ENCODE peak calls at places on chromosomes 1 and 21, in eight cellular contexts. Y is NCI-H510A, Q is dermis blood vessel endothelial cell, E is psoas muscle, X is putamen, T is activated T-helper 1 cell treated with Interleukin-2 at 50 U/mL for 16 hours, O is GM03348, R is brain microvascular endothelial cell. U is an unnamed sample.

GRCh38 chr1:153633161-153633746 is 612 bp upstream of the CHTOP start:
- DNase-seq in O (peak), X (no peak), R (no peak), E (no peak), Y (no peak), Q (no peak), T (no peak), U (no peak)

GRCh38 chr1:234309598-234310459 is 63.4 kb upstream of the COA6 start:
- DNase-seq in E (peak), O (peak), Y (peak), T (peak), Q (peak), X (no peak), R (peak), U (peak)

GRCh38 chr1:99645699-99646531 is at the start of gene PALMD:
- DNase-seq in E (peak), R (no peak), X (no peak), O (peak), T (no peak), Y (peak), Q (peak), U (peak)

GRCh38 chr1:170967042-170967910 is 31.9 kb downstream of the MROH9 start:
- DNase-seq in X (peak), Y (peak), R (peak), O (peak), Q (peak), E (no peak), T (no peak), U (peak)

GRCh38 chr21:46161180-46161799 is 5.9 kb upstream of the FTCD start:
- DNase-seq in Y (no peak), E (peak), O (no peak), T (no peak), Q (no peak), X (no peak), R (no peak), U (no peak)

GRCh38 chr1:202348005-202348508 is 442 bp upstream of the PPP1R12B start:
- DNase-seq in X (no peak), O (no peak), Y (no peak), R (no peak), T (no peak), E (no peak), Q (no peak), U (no peak)

GRCh38 chr1:94109478-94109877 is 11.5 kb downstream of the ABCA4 start:
- DNase-seq in Q (no peak), R (no peak), O (no peak), Y (no peak), T (no peak), E (no peak), X (no peak), U (no peak)

GRCh38 chr1:238177960-238178359 is 287.2 kb upstream of the ZP4 start:
- DNase-seq in R (no peak), Q (no peak), T (no peak), X (no peak), E (no peak), Y (no peak), O (no peak), U (no peak)

GRCh38 chr1:205319081-205320018 is 2.2 kb downstream of the NUAK2 start:
- DNase-seq in E (peak), X (no peak), T (peak), O (peak), Q (peak), Y (peak), R (no peak), U (no peak)

GRCh38 chr1:55974714-55975441 is 604.5 kb downstream of the PLPP3 start:
- DNase-seq in O (peak), Q (peak), E (no peak), Y (no peak), X (no peak), T (no peak), R (peak), U (peak)